ENCODE peak calls at places on chromosomes 2 and 18, in six cellular contexts. One of them, this sample, is unnamed.

GRCh38 chr18:22694954-22695353 is 238.2 kb upstream of the RBBP8 start:
- DNase-seq in AG04450: peak
- DNase-seq in hippocampal formation: no peak
- DNase-seq in T-helper 1 cell: no peak
- DNase-seq in Daoy: peak
- DNase-seq in HFF-Myc: peak
- DNase-seq in this sample: no peak

GRCh38 chr2:162146906-162147305 is 5.1 kb downstream of the GCG start:
- DNase-seq in AG04450: no peak
- DNase-seq in Daoy: no peak
- DNase-seq in HFF-Myc: no peak
- DNase-seq in T-helper 1 cell: no peak
- DNase-seq in hippocampal formation: no peak
- DNase-seq in this sample: no peak

GRCh38 chr2:120314656-120315366 is 31.1 kb upstream of the INHBB start:
- DNase-seq in T-helper 1 cell: no peak
- DNase-seq in AG04450: no peak
- DNase-seq in hippocampal formation: no peak
- DNase-seq in HFF-Myc: no peak
- DNase-seq in Daoy: no peak
- DNase-seq in this sample: no peak

GRCh38 chr2:144078802-144079386 is 441.0 kb downstream of the ZEB2 start:
- DNase-seq in Daoy: no peak
- DNase-seq in AG04450: no peak
- DNase-seq in HFF-Myc: no peak
- DNase-seq in T-helper 1 cell: no peak
- DNase-seq in hippocampal formation: no peak
- DNase-seq in this sample: no peak

GRCh38 chr2:100242891-100243670 is 79.2 kb downstream of the LONRF2 start:
- DNase-seq in hippocampal formation: peak
- DNase-seq in AG04450: no peak
- DNase-seq in T-helper 1 cell: no peak
- DNase-seq in Daoy: peak
- DNase-seq in HFF-Myc: no peak
- DNase-seq in this sample: peak

GRCh38 chr2:189092936-189093335 is 86.6 kb downstream of the COL5A2 start:
- DNase-seq in T-helper 1 cell: no peak
- DNase-seq in HFF-Myc: no peak
- DNase-seq in Daoy: no peak
- DNase-seq in AG04450: no peak
- DNase-seq in hippocampal formation: no peak
- DNase-seq in this sample: no peak

GRCh38 chr2:19158899-19159298 is 199.5 kb downstream of the OSR1 start:
- DNase-seq in AG04450: no peak
- DNase-seq in HFF-Myc: no peak
- DNase-seq in hippocampal formation: no peak
- DNase-seq in T-helper 1 cell: no peak
- DNase-seq in Daoy: peak
- DNase-seq in this sample: no peak

GRCh38 chr2:130158631-130159030 is 13.7 kb upstream of the CCDC74B start:
- DNase-seq in hippocampal formation: no peak
- DNase-seq in Daoy: no peak
- DNase-seq in AG04450: no peak
- DNase-seq in T-helper 1 cell: no peak
- DNase-seq in HFF-Myc: no peak
- DNase-seq in this sample: no peak

GRCh38 chr2:234156326-234156725 is 105.8 kb downstream of the SPP2 start:
- DNase-seq in HFF-Myc: no peak
- DNase-seq in hippocampal formation: no peak
- DNase-seq in Daoy: no peak
- DNase-seq in T-helper 1 cell: no peak
- DNase-seq in AG04450: no peak
- DNase-seq in this sample: no peak

GRCh38 chr2:201116115-201116958 is at the start of gene CFLAR:
- DNase-seq in HFF-Myc: no peak
- DNase-seq in AG04450: peak
- DNase-seq in hippocampal formation: no peak
- DNase-seq in Daoy: peak
- DNase-seq in T-helper 1 cell: peak
- DNase-seq in this sample: peak

GRCh38 chr2:169362346-169363026 is at the start of gene LRP2:
- DNase-seq in T-helper 1 cell: no peak
- DNase-seq in HFF-Myc: no peak
- DNase-seq in Daoy: peak
- DNase-seq in hippocampal formation: no peak
- DNase-seq in AG04450: no peak
- DNase-seq in this sample: peak

GRCh38 chr2:3460831-3461544 is 58.3 kb downstream of the ADI1 start:
- DNase-seq in T-helper 1 cell: no peak
- DNase-seq in AG04450: no peak
- DNase-seq in hippocampal formation: no peak
- DNase-seq in Daoy: no peak
- DNase-seq in HFF-Myc: no peak
- DNase-seq in this sample: no peak

GRCh38 chr2:174235680-174236079 is 12.7 kb downstream of the OLA1 start:
- DNase-seq in AG04450: no peak
- DNase-seq in hippocampal formation: no peak
- DNase-seq in HFF-Myc: no peak
- DNase-seq in T-helper 1 cell: no peak
- DNase-seq in Daoy: no peak
- DNase-seq in this sample: no peak

GRCh38 chr2:201444676-201445441 is 6.4 kb downstream of the TRAK2 start:
- DNase-seq in T-helper 1 cell: no peak
- DNase-seq in hippocampal formation: no peak
- DNase-seq in Daoy: no peak
- DNase-seq in AG04450: no peak
- DNase-seq in HFF-Myc: no peak
- DNase-seq in this sample: no peak

GRCh38 chr18:65227970-65228369 is 522.8 kb upstream of the CDH7 start:
- DNase-seq in AG04450: no peak
- DNase-seq in hippocampal formation: no peak
- DNase-seq in HFF-Myc: no peak
- DNase-seq in T-helper 1 cell: no peak
- DNase-seq in Daoy: no peak
- DNase-seq in this sample: no peak

GRCh38 chr2:155633887-155634570 is 698.5 kb downstream of the NR4A2 start:
- DNase-seq in HFF-Myc: no peak
- DNase-seq in T-helper 1 cell: no peak
- DNase-seq in Daoy: no peak
- DNase-seq in AG04450: no peak
- DNase-seq in hippocampal formation: no peak
- DNase-seq in this sample: no peak

GRCh38 chr2:79065176-79065575 is 22.6 kb downstream of the REG1B start:
- DNase-seq in HFF-Myc: no peak
- DNase-seq in T-helper 1 cell: no peak
- DNase-seq in AG04450: no peak
- DNase-seq in Daoy: no peak
- DNase-seq in hippocampal formation: peak
- DNase-seq in this sample: no peak

This sample was measured in midbrain.